ENCODE peak calls at places on chromosomes 13 and 19, in five cellular contexts. One of them, this sample, is unnamed.

GRCh38 chr13:21674271-21675009 is 3.6 kb downstream of the FGF9 start:
- DNase-seq in DND-41: no peak
- DNase-seq in HFF-Myc: no peak
- DNase-seq in fibroblast of pulmonary artery: no peak
- DNase-seq in gastrocnemius medialis: no peak
- DNase-seq in this sample: no peak

GRCh38 chr13:79384022-79384610 is 21.9 kb downstream of the RBM26 start:
- DNase-seq in gastrocnemius medialis: no peak
- DNase-seq in fibroblast of pulmonary artery: no peak
- DNase-seq in DND-41: no peak
- DNase-seq in HFF-Myc: no peak
- DNase-seq in this sample: no peak

GRCh38 chr13:84208251-84208650 is 326.0 kb upstream of the SLITRK1 start:
- DNase-seq in DND-41: no peak
- DNase-seq in fibroblast of pulmonary artery: peak
- DNase-seq in gastrocnemius medialis: no peak
- DNase-seq in HFF-Myc: no peak
- DNase-seq in this sample: no peak

GRCh38 chr13:42377640-42378382 is 105.9 kb downstream of the AKAP11 start:
- DNase-seq in DND-41: peak
- DNase-seq in gastrocnemius medialis: no peak
- DNase-seq in fibroblast of pulmonary artery: peak
- DNase-seq in HFF-Myc: no peak
- DNase-seq in this sample: peak

GRCh38 chr13:79423801-79424642 is 18.0 kb upstream of the RBM26 start:
- DNase-seq in HFF-Myc: peak
- DNase-seq in DND-41: no peak
- DNase-seq in fibroblast of pulmonary artery: peak
- DNase-seq in gastrocnemius medialis: no peak
- DNase-seq in this sample: peak

GRCh38 chr13:36332986-36333385 is 13.2 kb downstream of the SPART start:
- DNase-seq in gastrocnemius medialis: no peak
- DNase-seq in DND-41: no peak
- DNase-seq in HFF-Myc: no peak
- DNase-seq in fibroblast of pulmonary artery: peak
- DNase-seq in this sample: no peak

GRCh38 chr19:13983213-13983889 is 22.8 kb downstream of the RFX1 start:
- DNase-seq in gastrocnemius medialis: no peak
- DNase-seq in DND-41: no peak
- DNase-seq in fibroblast of pulmonary artery: no peak
- DNase-seq in HFF-Myc: no peak
- DNase-seq in this sample: peak

GRCh38 chr19:48963371-48964204 is 1.5 kb upstream of the FTL start:
- DNase-seq in fibroblast of pulmonary artery: peak
- DNase-seq in DND-41: peak
- DNase-seq in gastrocnemius medialis: peak
- DNase-seq in HFF-Myc: no peak
- DNase-seq in this sample: no peak

GRCh38 chr13:36432106-36432544 is at the start of gene CCNA1:
- DNase-seq in DND-41: no peak
- DNase-seq in HFF-Myc: no peak
- DNase-seq in gastrocnemius medialis: no peak
- DNase-seq in fibroblast of pulmonary artery: peak
- DNase-seq in this sample: no peak

GRCh38 chr19:5880604-5881078 is 10.3 kb upstream of the FUT5 start:
- DNase-seq in DND-41: no peak
- DNase-seq in HFF-Myc: no peak
- DNase-seq in fibroblast of pulmonary artery: peak
- DNase-seq in gastrocnemius medialis: no peak
- DNase-seq in this sample: no peak

GRCh38 chr19:41541990-41542584 is 33.9 kb upstream of the CEACAM21 start:
- DNase-seq in DND-41: peak
- DNase-seq in fibroblast of pulmonary artery: peak
- DNase-seq in gastrocnemius medialis: no peak
- DNase-seq in HFF-Myc: no peak
- DNase-seq in this sample: peak

GRCh38 chr13:97339989-97340361 is 94.0 kb upstream of the RAP2A start:
- DNase-seq in fibroblast of pulmonary artery: no peak
- DNase-seq in HFF-Myc: no peak
- DNase-seq in gastrocnemius medialis: no peak
- DNase-seq in DND-41: no peak
- DNase-seq in this sample: no peak

GRCh38 chr13:26977541-26977940 is 194.1 kb downstream of the USP12 start:
- DNase-seq in fibroblast of pulmonary artery: peak
- DNase-seq in HFF-Myc: no peak
- DNase-seq in gastrocnemius medialis: no peak
- DNase-seq in DND-41: no peak
- DNase-seq in this sample: no peak
- H3K4me3 ChIP-seq in fibroblast of pulmonary artery: no peak
- H3K4me3 ChIP-seq in HFF-Myc: no peak
- H3K4me3 ChIP-seq in gastrocnemius medialis: no peak
- H3K4me3 ChIP-seq in DND-41: no peak
- H3K4me3 ChIP-seq in this sample: no peak

DNA sequence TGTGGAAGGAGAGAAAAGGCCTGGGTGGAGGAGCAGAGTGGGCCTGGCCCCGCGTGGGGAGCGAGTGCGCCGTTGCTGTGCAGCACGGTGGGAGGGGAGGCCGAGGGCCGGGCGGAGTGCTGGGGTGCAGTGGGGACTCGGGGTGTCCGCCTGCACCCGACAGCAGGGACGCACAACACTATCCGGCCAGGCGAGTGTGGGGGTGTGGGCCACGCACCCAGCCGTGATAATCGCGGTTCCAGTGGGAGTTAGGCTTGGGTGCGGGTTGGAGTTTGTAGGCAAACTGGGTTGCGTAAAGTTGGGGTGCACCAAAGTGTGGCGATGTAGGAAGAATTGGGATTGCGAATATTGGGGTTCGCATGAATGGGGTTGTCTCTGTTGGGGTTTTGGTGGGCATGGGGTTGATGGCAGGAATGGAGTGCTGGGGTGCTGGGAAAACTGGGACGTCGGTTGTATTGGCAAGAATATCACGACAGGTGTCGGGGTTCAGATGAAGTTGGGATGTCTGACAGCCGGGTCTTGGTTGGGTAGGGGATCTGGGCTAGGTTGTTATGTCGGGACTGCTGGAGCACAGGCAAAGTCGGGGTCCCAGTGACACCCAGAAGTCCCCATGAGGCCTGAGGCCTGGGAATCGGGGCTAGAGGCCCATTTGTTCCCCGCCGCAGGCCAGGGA is 604 bp upstream of the CIRBP start:
- DNase-seq in fibroblast of pulmonary artery: no peak
- DNase-seq in HFF-Myc: no peak
- DNase-seq in DND-41: no peak
- DNase-seq in gastrocnemius medialis: no peak
- DNase-seq in this sample: no peak
- H3K4me3 ChIP-seq in fibroblast of pulmonary artery: no peak
- H3K4me3 ChIP-seq in HFF-Myc: peak
- H3K4me3 ChIP-seq in DND-41: no peak
- H3K4me3 ChIP-seq in gastrocnemius medialis: peak
- H3K4me3 ChIP-seq in this sample: peak

GRCh38 chr19:39334444-39334976 is 1.3 kb downstream of the GMFG start:
- DNase-seq in gastrocnemius medialis: no peak
- DNase-seq in DND-41: no peak
- DNase-seq in fibroblast of pulmonary artery: no peak
- DNase-seq in HFF-Myc: no peak
- DNase-seq in this sample: no peak
- H3K4me3 ChIP-seq in gastrocnemius medialis: no peak
- H3K4me3 ChIP-seq in DND-41: peak
- H3K4me3 ChIP-seq in fibroblast of pulmonary artery: no peak
- H3K4me3 ChIP-seq in HFF-Myc: no peak
- H3K4me3 ChIP-seq in this sample: peak

GRCh38 chr19:11387154-11388034 is 3.3 kb upstream of the EPOR start:
- DNase-seq in gastrocnemius medialis: no peak
- DNase-seq in fibroblast of pulmonary artery: no peak
- DNase-seq in DND-41: no peak
- DNase-seq in HFF-Myc: no peak
- DNase-seq in this sample: no peak
- H3K4me3 ChIP-seq in gastrocnemius medialis: no peak
- H3K4me3 ChIP-seq in fibroblast of pulmonary artery: no peak
- H3K4me3 ChIP-seq in DND-41: no peak
- H3K4me3 ChIP-seq in HFF-Myc: no peak
- H3K4me3 ChIP-seq in this sample: no peak

DNA sequence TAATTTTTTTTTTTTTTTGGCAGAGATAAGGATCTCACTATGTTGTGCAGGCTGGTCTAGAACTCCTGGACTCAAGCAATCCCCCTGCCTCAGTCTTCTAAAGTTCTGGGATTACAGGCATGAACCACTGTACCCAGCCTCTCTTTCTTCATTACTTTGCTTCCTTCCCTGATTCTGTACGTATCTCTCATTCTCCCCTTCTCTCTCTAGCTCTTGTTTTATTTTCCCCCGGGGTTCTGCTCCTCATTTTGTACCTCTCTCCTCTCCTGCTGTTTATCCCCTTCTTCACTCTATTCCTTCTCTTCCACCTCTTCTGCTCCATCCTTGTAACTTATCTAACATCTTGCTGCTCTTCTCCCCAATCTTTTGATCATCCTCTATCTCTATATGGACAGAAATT is 46.5 kb downstream of the ZNF611 start:
- DNase-seq in gastrocnemius medialis: no peak
- DNase-seq in fibroblast of pulmonary artery: no peak
- DNase-seq in HFF-Myc: no peak
- DNase-seq in DND-41: no peak
- DNase-seq in this sample: no peak
- H3K4me3 ChIP-seq in gastrocnemius medialis: no peak
- H3K4me3 ChIP-seq in fibroblast of pulmonary artery: no peak
- H3K4me3 ChIP-seq in HFF-Myc: no peak
- H3K4me3 ChIP-seq in DND-41: no peak
- H3K4me3 ChIP-seq in this sample: no peak

This sample was measured in Jurkat, Clone E6-1.